ENCODE peak calls at places on chromosome 13, in eight cellular contexts. V is cardiac muscle cell, E is AG04450, X is MM.1S, L is suprapubic skin, A is small intestine, Q is testis, D is heart right ventricle. Z is an unnamed sample.

GRCh38 chr13:59483441-59484116 is 680.1 kb downstream of the DIAPH3 start:
- DNase-seq in V (peak; percentile 71), E (no peak), X (no peak), L (no peak), A (no peak), Q (no peak), D (peak; percentile 30), Z (no peak)

GRCh38 chr13:96958286-96958891 is 35.9 kb downstream of the OXGR1 start:
- DNase-seq in V (peak; percentile 71), E (no peak), X (peak; percentile 66), L (no peak), A (peak; percentile 50), Q (peak; percentile 30), D (no peak), Z (no peak)

GRCh38 chr13:37608750-37609339 is 10.3 kb upstream of the POSTN start:
- DNase-seq in V (no peak), E (no peak), X (no peak), L (no peak), A (no peak), Q (no peak), D (no peak), Z (no peak)

GRCh38 chr13:73765651-73766384 is 368.4 kb downstream of the KLF12 start:
- DNase-seq in V (peak; percentile 93), E (no peak), X (no peak), L (no peak), A (peak; percentile 75), Q (peak; percentile 84), D (peak; percentile 93), Z (peak; percentile 33)

GRCh38 chr13:109088528-109088927 is 459.1 kb downstream of the MYO16 start:
- DNase-seq in V (no peak), E (no peak), X (no peak), L (no peak), A (no peak), Q (no peak), D (no peak), Z (no peak)

GRCh38 chr13:114043421-114044053 is 69.7 kb upstream of the C13orf46 start:
- DNase-seq in V (no peak), E (peak; percentile 65), X (no peak), L (no peak), A (no peak), Q (no peak), D (peak; percentile 66), Z (no peak)

GRCh38 chr13:24135674-24136300 is 24.7 kb upstream of the SPATA13 start:
- DNase-seq in V (no peak), E (no peak), X (no peak), L (no peak), A (no peak), Q (no peak), D (no peak), Z (no peak)

GRCh38 chr13:40145139-40145538 is 489.7 kb downstream of the COG6 start:
- DNase-seq in V (no peak), E (no peak), X (no peak), L (no peak), A (no peak), Q (no peak), D (no peak), Z (no peak)

GRCh38 chr13:61406275-61406674 is 9.4 kb downstream of the PCDH20 start:
- DNase-seq in V (no peak), E (no peak), X (peak; percentile 53), L (no peak), A (no peak), Q (no peak), D (no peak), Z (no peak)

GRCh38 chr13:72453161-72453560 is 274.3 kb downstream of the MZT1 start:
- DNase-seq in V (no peak), E (no peak), X (no peak), L (no peak), A (no peak), Q (no peak), D (no peak), Z (no peak)

GRCh38 chr13:34391071-34391470 is 551.0 kb upstream of the NBEA start:
- DNase-seq in V (no peak), E (no peak), X (no peak), L (no peak), A (no peak), Q (no peak), D (no peak), Z (no peak)

GRCh38 chr13:29472317-29472961 is 123.0 kb downstream of the SLC7A1 start:
- DNase-seq in V (peak; percentile 79), E (no peak), X (peak; percentile 30), L (no peak), A (peak; percentile 51), Q (peak; percentile 62), D (peak; percentile 39), Z (no peak)

GRCh38 chr13:49395416-49396277 is 48.2 kb downstream of the CAB39L start:
- DNase-seq in V (no peak), E (no peak), X (no peak), L (no peak), A (no peak), Q (no peak), D (no peak), Z (peak; percentile 30)

GRCh38 chr13:37127706-37128241 is 22.3 kb upstream of the CSNK1A1L start:
- DNase-seq in V (no peak), E (peak; percentile 72), X (no peak), L (no peak), A (no peak), Q (no peak), D (peak; percentile 51), Z (no peak)

GRCh38 chr13:113029487-113030258 is 60.7 kb downstream of the MCF2L start:
- DNase-seq in V (peak; percentile 63), E (no peak), X (peak; percentile 20), L (no peak), A (peak; percentile 14), Q (peak; percentile 75), D (no peak), Z (no peak)

GRCh38 chr13:34757441-34757840 is 184.6 kb upstream of the NBEA start:
- DNase-seq in V (no peak), E (no peak), X (no peak), L (no peak), A (no peak), Q (no peak), D (no peak), Z (no peak)

GRCh38 chr13:111429064-111429558 is 108.7 kb downstream of the TEX29 start:
- DNase-seq in V (peak; percentile 67), E (no peak), X (no peak), L (no peak), A (peak; percentile 70), Q (peak; percentile 74), D (peak; percentile 17), Z (no peak)

GRCh38 chr13:113179374-113180230 is 21.2 kb downstream of the PROZ start:
- DNase-seq in V (peak; percentile 26), E (no peak), X (no peak), L (no peak), A (no peak), Q (peak; percentile 72), D (no peak), Z (no peak)

GRCh38 chr13:42990147-42990990 is 1.7 kb downstream of the EPSTI1 start:
- DNase-seq in V (peak; percentile 61), E (no peak), X (peak; percentile 13), L (no peak), A (peak; percentile 62), Q (no peak), D (no peak), Z (no peak)

GRCh38 chr13:24208314-24208713 is 47.8 kb downstream of the SPATA13 start:
- DNase-seq in V (no peak), E (peak; percentile 69), X (no peak), L (no peak), A (peak; percentile 70), Q (no peak), D (no peak), Z (no peak)

GRCh38 chr13:18998389-18998788 is 183.2 kb downstream of the TUBA3C start:
- DNase-seq in V (no peak), E (no peak), X (no peak), L (no peak), A (no peak), Q (no peak), D (no peak), Z (no peak)
- H3K9me3 ChIP-seq in V (no peaks in the 10 kb centered on the region), E (peaks cover 61% of the 10 kb centered on the region), X (no peaks in the 10 kb centered on the region), L (no peaks in the 10 kb centered on the region), A (no peaks in the 10 kb centered on the region), Q (no peaks in the 10 kb centered on the region), D (peaks cover 38% of the 10 kb centered on the region), Z (peaks cover 6% of the 10 kb centered on the region)

GRCh38 chr13:93284056-93284455 is 57.4 kb downstream of the GPC6 start:
- DNase-seq in V (no peak), E (no peak), X (no peak), L (no peak), A (no peak), Q (no peak), D (no peak), Z (no peak)
- H3K4me3 ChIP-seq in V (no peak overlapping the region), E (no peak overlapping the region), X (no peak overlapping the region), L (no peak overlapping the region), A (no peak overlapping the region), Q (no peak overlapping the region), D (no peak overlapping the region), Z (no peak overlapping the region)

GRCh38 chr13:19171563-19171962 is 10.1 kb downstream of the TUBA3C start:
- DNase-seq in V (no peak), E (no peak), X (no peak), L (no peak), A (no peak), Q (no peak), D (no peak), Z (no peak)

GRCh38 chr13:19173752-19174151 is 7.9 kb downstream of the TUBA3C start:
- DNase-seq in V (no peak), E (no peak), X (no peak), L (no peak), A (no peak), Q (no peak), D (no peak), Z (no peak)

GRCh38 chr13:19172647-19173030 is 9.0 kb downstream of the TUBA3C start:
- DNase-seq in V (no peak), E (no peak), X (no peak), L (no peak), A (no peak), Q (no peak), D (no peak), Z (no peak)

GRCh38 chr13:19169991-19170390 is 11.6 kb downstream of the TUBA3C start:
- DNase-seq in V (no peak), E (no peak), X (no peak), L (no peak), A (no peak), Q (no peak), D (no peak), Z (no peak)

DNA sequence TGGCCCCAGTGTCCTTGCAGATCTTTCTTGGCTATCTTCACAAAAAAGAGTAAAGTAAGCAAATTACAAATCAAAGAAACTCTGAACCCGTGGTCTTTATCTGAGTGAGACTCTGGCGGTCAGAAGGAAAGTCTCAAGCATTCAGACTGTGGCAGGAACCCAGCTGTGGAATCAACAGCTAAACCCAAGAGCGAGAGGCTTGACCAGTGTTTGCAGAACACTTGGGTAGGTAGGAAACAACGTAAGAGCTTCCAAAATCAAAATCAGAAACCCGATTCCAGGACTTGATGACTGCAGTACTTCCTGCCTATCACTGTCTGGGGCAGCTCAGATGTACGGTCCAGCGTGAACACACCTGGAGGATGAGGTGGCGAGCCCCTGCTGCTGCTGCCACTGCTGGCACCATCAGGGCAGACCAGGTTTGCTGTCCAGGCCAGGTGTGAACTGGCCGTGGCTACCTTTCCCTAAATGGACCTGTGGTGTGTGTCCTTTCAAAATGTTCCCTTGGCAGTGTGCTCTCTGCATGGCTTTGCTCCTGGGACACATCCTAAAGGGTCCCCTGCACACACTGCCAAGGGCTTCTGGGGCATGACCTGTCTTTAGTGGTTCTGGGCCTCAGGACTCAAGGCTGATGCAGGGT is 9.5 kb downstream of the TUBA3C start:
- DNase-seq in V (no peak), E (no peak), X (no peak), L (no peak), A (no peak), Q (no peak), D (no peak), Z (no peak)
- H3K9me3 ChIP-seq in V (no peaks in the 10 kb centered on the region), E (peaks cover 85% of the 10 kb centered on the region), X (no peaks in the 10 kb centered on the region), L (peaks cover 4% of the 10 kb centered on the region), A (peaks cover 1% of the 10 kb centered on the region), Q (no peaks in the 10 kb centered on the region), D (no peaks in the 10 kb centered on the region), Z (no peaks in the 10 kb centered on the region)

GRCh38 chr13:30932481-30933333 is at the start of gene TEX26:
- DNase-seq in V (peak; percentile 60), E (no peak), X (no peak), L (no peak), A (no peak), Q (peak; percentile 65), D (peak; percentile 14), Z (no peak)
- H3K4me3 ChIP-seq in V (no peak within 1 kb of the TSS), E (peak within 1 kb of the TSS; percentile 20), X (no peak within 1 kb of the TSS), L (no peak within 1 kb of the TSS), A (no peak within 1 kb of the TSS), Q (peak within 1 kb of the TSS; percentile 26), D (no peak within 1 kb of the TSS), Z (peak within 1 kb of the TSS; percentile 59)

Z was measured in thoracic aorta.